ENCODE peak calls at places on chromosomes 1 and 21, in ten cellular contexts. J is mucosa of descending colon; G is CD8-positive, alpha-beta T cell; M is right atrium auricular region; Y is fibroblast of mammary gland; H is upper lobe of left lung; O is dorsolateral prefrontal cortex; K is omental fat pad; C is foreskin fibroblast; N is brain microvascular endothelial cell. S is an unnamed sample.

GRCh38 chr1:11357291-11357690 is 84.3 kb downstream of the UBIAD1 start:
- DNase-seq in J (no peak), G (no peak), M (no peak), Y (no peak), H (no peak), O (peak; percentile 59), K (no peak), C (no peak), N (no peak), S (no peak)

GRCh38 chr1:90722874-90723273 is 5.8 kb upstream of the BARHL2 start:
- DNase-seq in J (no peak), G (no peak), M (no peak), Y (no peak), H (no peak), O (no peak), K (no peak), C (no peak), N (no peak), S (no peak)

GRCh38 chr1:59499956-59500569 is 203.2 kb downstream of the FGGY start:
- DNase-seq in J (no peak), G (no peak), M (no peak), Y (no peak), H (no peak), O (no peak), K (no peak), C (no peak), N (no peak), S (no peak)

GRCh38 chr1:80657707-80658106 is 1143.0 kb upstream of the ADGRL2 start:
- DNase-seq in J (no peak), G (no peak), M (no peak), Y (no peak), H (no peak), O (no peak), K (no peak), C (no peak), N (no peak), S (no peak)

GRCh38 chr1:236608930-236609726 is 4.8 kb upstream of the HEATR1 start:
- DNase-seq in J (no peak), G (no peak), M (no peak), Y (peak; percentile 64), H (peak; percentile 37), O (no peak), K (no peak), C (peak; percentile 17), N (peak; percentile 40), S (peak; percentile 42)

GRCh38 chr1:66980745-66981367 is 56.1 kb downstream of the MIER1 start:
- DNase-seq in J (no peak), G (no peak), M (no peak), Y (peak; percentile 49), H (no peak), O (no peak), K (no peak), C (no peak), N (no peak), S (no peak)

GRCh38 chr1:12778061-12778460 is 4.5 kb downstream of the PRAMEF12 start:
- DNase-seq in J (no peak), G (no peak), M (peak; percentile 16), Y (no peak), H (no peak), O (no peak), K (no peak), C (no peak), N (no peak), S (no peak)

GRCh38 chr21:43027846-43028731 is 47.5 kb downstream of the CBS start:
- DNase-seq in J (no peak), G (no peak), M (no peak), Y (no peak), H (no peak), O (no peak), K (no peak), C (no peak), N (no peak), S (no peak)

GRCh38 chr1:99777752-99778151 is 11.3 kb upstream of the FRRS1 start:
- DNase-seq in J (no peak), G (no peak), M (no peak), Y (peak; percentile 20), H (no peak), O (no peak), K (no peak), C (no peak), N (no peak), S (no peak)

GRCh38 chr1:201184734-201185453 is 5.7 kb upstream of the IGFN1 start:
- DNase-seq in J (no peak), G (no peak), M (peak; percentile 62), Y (peak; percentile 92), H (peak; percentile 54), O (no peak), K (no peak), C (peak; percentile 85), N (peak; percentile 82), S (no peak)

GRCh38 chr21:32137266-32137665 is 141.6 kb downstream of the MIS18A start:
- DNase-seq in J (no peak), G (no peak), M (no peak), Y (no peak), H (no peak), O (no peak), K (no peak), C (no peak), N (no peak), S (no peak)

GRCh38 chr1:186155594-186155993 is 219.5 kb downstream of the TPR start:
- DNase-seq in J (no peak), G (no peak), M (no peak), Y (peak; percentile 89), H (no peak), O (no peak), K (no peak), C (peak; percentile 65), N (peak; percentile 77), S (no peak)

GRCh38 chr1:8015036-8015808 is 10.9 kb downstream of the ERRFI1 start:
- DNase-seq in J (no peak), G (no peak), M (no peak), Y (peak; percentile 91), H (no peak), O (no peak), K (no peak), C (peak; percentile 80), N (peak; percentile 82), S (no peak)

GRCh38 chr1:72547412-72547811 is 265.1 kb upstream of the NEGR1 start:
- DNase-seq in J (no peak), G (no peak), M (no peak), Y (peak; percentile 40), H (no peak), O (no peak), K (no peak), C (no peak), N (no peak), S (no peak)

DNA sequence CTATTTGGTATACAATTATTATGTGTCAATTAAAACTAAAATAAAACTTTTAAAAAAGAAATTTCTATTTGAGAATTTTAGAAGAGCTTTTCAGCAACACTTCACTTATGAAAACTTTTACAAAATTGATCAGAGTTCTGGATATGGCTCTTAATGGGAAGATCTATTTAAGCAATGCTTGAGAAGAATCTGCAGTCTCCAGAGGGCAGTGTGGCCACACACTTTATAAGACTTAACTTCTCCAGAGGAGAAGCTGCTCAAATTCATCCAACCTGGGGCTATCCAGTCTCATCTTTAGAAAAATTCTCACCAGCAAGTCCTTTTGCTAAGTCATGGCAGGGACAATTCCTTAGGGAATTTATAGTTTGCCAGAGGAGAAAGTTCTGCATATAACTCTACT is 25.2 kb upstream of the AGO1 start:
- DNase-seq in J (no peak), G (no peak), M (no peak), Y (peak; percentile 35), H (no peak), O (no peak), K (no peak), C (peak; percentile 12), N (peak; percentile 13), S (no peak)
- TF ChIP-seq CTCF in J (no peak), G (no peak), M (peak; percentile 46), Y (peak; percentile 25), H (no peak), O (peak; percentile 51), K (no peak), C (peak; percentile 30), N (peak; percentile 36), S (peak; percentile 38)

GRCh38 chr1:38256072-38256471 is 209.5 kb upstream of the POU3F1 start:
- DNase-seq in J (no peak), G (no peak), M (no peak), Y (no peak), H (no peak), O (no peak), K (no peak), C (no peak), N (no peak), S (no peak)
- TF ChIP-seq CTCF in J (no peak), G (no peak), M (no peak), Y (no peak), H (no peak), O (no peak), K (no peak), C (no peak), N (no peak), S (no peak)

GRCh38 chr1:202501281-202501680 is 152.8 kb downstream of the PPP1R12B start:
- DNase-seq in J (no peak), G (no peak), M (no peak), Y (peak; percentile 52), H (no peak), O (no peak), K (no peak), C (peak; percentile 12), N (peak; percentile 34), S (no peak)
- TF ChIP-seq CTCF in J (no peak), G (no peak), M (peak; percentile 62), Y (peak; percentile 48), H (no peak), O (peak; percentile 79), K (no peak), C (peak; percentile 36), N (peak; percentile 44), S (peak; percentile 62)

GRCh38 chr21:34330055-34330454 is 33.8 kb upstream of the KCNE2 start:
- DNase-seq in J (no peak), G (no peak), M (no peak), Y (no peak), H (no peak), O (no peak), K (no peak), C (no peak), N (no peak), S (no peak)
- TF ChIP-seq CTCF in J (no peak), G (no peak), M (no peak), Y (no peak), H (no peak), O (no peak), K (no peak), C (no peak), N (no peak), S (no peak)

S was measured in left ventricle myocardium inferior.